ENCODE peak calls at places on chromosomes 16 and 17, in seven cellular contexts. N is CD8-positive, alpha-beta T cell; S is mucosa of descending colon; I is transverse colon; R is body of pancreas; O is heart right ventricle; D is MM.1S. C is an unnamed sample.
A peak's percentile ranks its signal among the peaks of the same experiment; 100 is the strongest.

GRCh38 chr17:7720125-7720524 is 2.6 kb downstream of the DNAH2 start:
- DNase-seq in O (no peak), R (no peak), N (no peak), I (no peak), D (no peak), S (no peak), C (no peak)

GRCh38 chr17:7754656-7755055 is 37.1 kb downstream of the DNAH2 start:
- DNase-seq in I (no peak), O (no peak), D (no peak), N (no peak), R (no peak), S (no peak), C (no peak)

GRCh38 chr16:83973581-83974385 is 5.7 kb downstream of the NECAB2 start:
- DNase-seq in I (no peak), O (no peak), N (no peak), D (no peak), R (no peak), S (no peak), C (no peak)

GRCh38 chr17:38724337-38724988 is 5.7 kb upstream of the CISD3 start:
- DNase-seq in S (no peak), N (no peak), D (no peak), I (peak; percentile 72), R (peak; percentile 78), O (no peak), C (no peak)

GRCh38 chr16:59698341-59698979 is 964.3 kb upstream of the GOT2 start:
- DNase-seq in N (no peak), S (no peak), D (no peak), I (no peak), O (no peak), R (no peak), C (peak; percentile 10)

GRCh38 chr16:75252946-75253911 is 1.8 kb upstream of the BCAR1 start:
- DNase-seq in O (no peak), S (no peak), N (no peak), I (no peak), R (no peak), D (no peak), C (no peak)

GRCh38 chr17:44759096-44759915 is 518 bp downstream of the ADAM11 start:
- DNase-seq in D (no peak), I (no peak), N (peak; percentile 22), S (no peak), R (no peak), O (no peak), C (peak; percentile 48)

GRCh38 chr17:2610195-2610594 is 16.7 kb downstream of the PAFAH1B1 start:
- DNase-seq in O (no peak), N (no peak), S (no peak), D (no peak), R (no peak), I (no peak), C (no peak)

GRCh38 chr17:49739662-49740271 is 24.2 kb downstream of the FAM117A start:
- DNase-seq in N (peak; percentile 99), R (peak; percentile 83), D (peak; percentile 90), O (peak; percentile 78), I (peak; percentile 88), S (peak; percentile 94), C (peak; percentile 84)

GRCh38 chr17:35082073-35082657 is 18.7 kb upstream of the RFFL start:
- DNase-seq in S (no peak), I (no peak), O (no peak), N (no peak), D (peak; percentile 68), R (no peak), C (peak; percentile 74)

GRCh38 chr17:79752175-79752574 is 21.4 kb downstream of the ENPP7 start:
- DNase-seq in I (no peak), N (no peak), D (no peak), R (no peak), S (no peak), O (no peak), C (no peak)

GRCh38 chr17:82320956-82321927 is 3.8 kb upstream of the CD7 start:
- DNase-seq in R (peak; percentile 51), I (peak; percentile 40), N (peak; percentile 93), O (no peak), S (no peak), D (no peak), C (peak; percentile 57)

GRCh38 chr17:3558603-3559269 is 1.1 kb upstream of the TRPV3 start:
- DNase-seq in I (peak; percentile 85), N (peak; percentile 40), D (peak; percentile 97), R (peak; percentile 25), S (peak; percentile 85), O (no peak), C (peak; percentile 43)

GRCh38 chr17:58314706-58315015 is 13.9 kb downstream of the TSPOAP1 start:
- DNase-seq in O (no peak), D (no peak), S (no peak), R (no peak), I (no peak), N (no peak), C (no peak)

GRCh38 chr16:27597361-27597760 is 47.4 kb downstream of the KATNIP start:
- DNase-seq in O (no peak), I (no peak), R (no peak), N (no peak), D (no peak), S (no peak), C (no peak)

GRCh38 chr16:7744546-7745294 is 412.1 kb downstream of the RBFOX1 start:
- DNase-seq in O (no peak), R (no peak), D (no peak), I (no peak), S (no peak), N (no peak), C (no peak)

GRCh38 chr17:83031321-83031945 is 48.0 kb upstream of the METRNL start:
- DNase-seq in R (no peak), S (no peak), I (no peak), O (no peak), N (no peak), D (no peak), C (no peak)

GRCh38 chr16:72992142-72992601 is 55.8 kb downstream of the ZFHX3 start:
- DNase-seq in R (no peak), S (no peak), D (no peak), O (no peak), N (no peak), I (no peak), C (no peak)

GRCh38 chr17:62627219-62627903 is at the start of gene MRC2:
- DNase-seq in O (peak; percentile 77), D (no peak), I (peak; percentile 35), N (no peak), S (peak; percentile 64), R (peak; percentile 24), C (peak; percentile 67)

GRCh38 chr17:75633484-75634375 is 496 bp downstream of the SMIM5 start:
- DNase-seq in I (peak; percentile 92), N (peak; percentile 59), R (peak; percentile 97), S (peak; percentile 88), D (peak; percentile 72), O (peak; percentile 94), C (peak; percentile 89)

GRCh38 chr16:86660623-86661022 is 82.3 kb downstream of the FOXL1 start:
- DNase-seq in O (no peak), I (no peak), R (no peak), D (no peak), N (no peak), S (no peak), C (no peak)
- H3K4me1 ChIP-seq in O (peaks cover 6% of the 10 kb centered on the region), I (peaks cover 5% of the 10 kb centered on the region), R (no peaks in the 10 kb centered on the region), D (no peaks in the 10 kb centered on the region), N (peaks cover 4% of the 10 kb centered on the region), S (no peaks in the 10 kb centered on the region), C (peaks cover 10% of the 10 kb centered on the region)

GRCh38 chr16:4748682-4749411 is 14.5 kb downstream of the DNAAF8 start:
- DNase-seq in D (no peak), N (no peak), R (no peak), O (no peak), I (no peak), S (no peak), C (no peak)

GRCh38 chr16:4753227-4753626 is 13.7 kb downstream of the ZNF500 start:
- DNase-seq in N (no peak), D (no peak), R (no peak), I (no peak), O (no peak), S (no peak), C (no peak)

GRCh38 chr16:4749700-4750257 is 15.4 kb downstream of the DNAAF8 start:
- DNase-seq in R (no peak), I (no peak), D (no peak), O (no peak), N (no peak), S (no peak), C (no peak)

GRCh38 chr16:4752351-4753100 is 14.4 kb downstream of the ZNF500 start:
- DNase-seq in S (no peak), O (no peak), D (no peak), N (no peak), R (no peak), I (no peak), C (no peak)

DNA sequence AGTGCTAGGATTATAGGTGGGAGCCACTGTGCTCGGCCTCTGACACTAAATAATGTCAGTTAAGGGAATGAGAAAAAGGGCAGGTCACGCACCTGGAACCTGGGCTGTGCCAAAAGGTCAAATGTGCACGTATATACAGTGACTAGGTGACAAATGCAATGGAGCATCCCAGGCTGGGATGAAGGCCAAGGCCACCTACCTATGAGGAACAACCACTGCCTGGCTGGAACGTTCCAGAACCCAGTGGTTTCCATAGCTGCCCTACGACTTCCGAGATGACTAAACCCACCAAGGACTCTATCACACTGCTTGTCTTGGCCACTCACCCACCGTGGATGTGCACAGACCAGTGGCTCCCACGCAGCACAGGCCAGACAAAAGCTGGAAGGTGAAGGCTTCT is 16.1 kb downstream of the ZNF500 start:
- DNase-seq in O (no peak), R (no peak), I (no peak), N (no peak), D (no peak), S (no peak), C (no peak)
- H3K4me1 ChIP-seq in O (no peaks in the 10 kb centered on the region), R (no peaks in the 10 kb centered on the region), I (no peaks in the 10 kb centered on the region), N (peaks cover 27% of the 10 kb centered on the region), D (peaks cover 16% of the 10 kb centered on the region), S (no peaks in the 10 kb centered on the region), C (no peaks in the 10 kb centered on the region)

GRCh38 chr17:47700471-47701449 is 6.8 kb downstream of the TBKBP1 start:
- DNase-seq in N (no peak), S (no peak), D (no peak), O (no peak), I (no peak), R (no peak), C (no peak)
- H3K4me1 ChIP-seq in N (peaks cover 49% of the 10 kb centered on the region), S (no peaks in the 10 kb centered on the region), D (peaks cover under 1% of the 10 kb centered on the region), O (peaks cover 23% of the 10 kb centered on the region), I (no peaks in the 10 kb centered on the region), R (peaks cover 3% of the 10 kb centered on the region), C (peaks cover 14% of the 10 kb centered on the region)

GRCh38 chr17:59337741-59338299 is 6.4 kb downstream of the YPEL2 start:
- DNase-seq in R (no peak), S (no peak), D (no peak), I (no peak), O (no peak), N (no peak), C (no peak)
- H3K4me1 ChIP-seq in R (peaks cover 66% of the 10 kb centered on the region), S (peaks cover 7% of the 10 kb centered on the region), D (peaks cover 5% of the 10 kb centered on the region), I (peaks cover 32% of the 10 kb centered on the region), O (peaks cover 94% of the 10 kb centered on the region), N (peaks cover 44% of the 10 kb centered on the region), C (peaks cover 69% of the 10 kb centered on the region)

C was measured in cardiac muscle cell.